ENCODE peak calls at places on chromosomes 7 and 10, in seven cellular contexts. K, I, J, A, N, Y and E are unnamed samples. For H3K9me3, the result is how much of the 10 kb centered on the place peaks cover.

GRCh38 chr7:144122876-144123275 is at the start of gene OR2A14:
- DNase-seq in K (no peak), I (no peak), J (no peak), A (no peak), N (no peak), Y (no peak), E (no peak)

GRCh38 chr7:44473295-44473694 is 17.2 kb downstream of the NUDCD3 start:
- DNase-seq in K (no peak), I (peak), J (no peak), A (no peak), N (no peak), Y (no peak), E (no peak)

GRCh38 chr7:117158941-117159705 is 163.7 kb downstream of the WNT2 start:
- DNase-seq in K (no peak), I (no peak), J (no peak), A (no peak), N (no peak), Y (no peak), E (no peak)

GRCh38 chr10:123013456-123014419 is 4.9 kb downstream of the ACADSB start:
- DNase-seq in K (no peak), I (no peak), J (no peak), A (no peak), N (no peak), Y (no peak), E (no peak)

GRCh38 chr7:24926623-24927539 is 53.1 kb downstream of the OSBPL3 start:
- DNase-seq in K (no peak), I (no peak), J (no peak), A (no peak), N (no peak), Y (no peak), E (no peak)

GRCh38 chr10:95327367-95327766 is 36.6 kb upstream of the PDLIM1 start:
- DNase-seq in K (peak), I (no peak), J (no peak), A (peak), N (no peak), Y (no peak), E (peak)

GRCh38 chr7:151061241-151062110 is 2.1 kb downstream of the SLC4A2 start:
- DNase-seq in K (no peak), I (no peak), J (no peak), A (peak), N (peak), Y (no peak), E (no peak)

GRCh38 chr10:4941540-4942330 is 21.5 kb upstream of the AKR1C1 start:
- DNase-seq in K (peak), I (peak), J (peak), A (peak), N (peak), Y (no peak), E (no peak)

GRCh38 chr7:155609185-155609584 is 35.3 kb upstream of the RBM33 start:
- DNase-seq in K (no peak), I (no peak), J (no peak), A (no peak), N (no peak), Y (no peak), E (no peak)

GRCh38 chr10:2972810-2973209 is 94.5 kb upstream of the PFKP start:
- DNase-seq in K (no peak), I (no peak), J (no peak), A (no peak), N (no peak), Y (no peak), E (no peak)

GRCh38 chr10:11255796-11256444 is 238.2 kb downstream of the CELF2 start:
- DNase-seq in K (no peak), I (no peak), J (no peak), A (no peak), N (no peak), Y (no peak), E (no peak)

GRCh38 chr10:58956926-58957325 is 219.5 kb upstream of the PHYHIPL start:
- DNase-seq in K (no peak), I (peak), J (no peak), A (no peak), N (no peak), Y (no peak), E (no peak)

GRCh38 chr7:23712368-23713284 is 2.6 kb downstream of the STK31 start:
- DNase-seq in K (no peak), I (peak), J (peak), A (no peak), N (peak), Y (no peak), E (no peak)

GRCh38 chr7:66576646-66577045 is 52.0 kb upstream of the KCTD7 start:
- DNase-seq in K (no peak), I (no peak), J (no peak), A (no peak), N (no peak), Y (no peak), E (no peak)

GRCh38 chr10:72334832-72335393 is 19.8 kb downstream of the DNAJB12 start:
- DNase-seq in K (peak), I (peak), J (no peak), A (peak), N (no peak), Y (peak), E (peak)

GRCh38 chr10:60661627-60662026 is 116.7 kb upstream of the CDK1 start:
- DNase-seq in K (no peak), I (no peak), J (no peak), A (no peak), N (no peak), Y (no peak), E (no peak)

GRCh38 chr10:44477021-44477420 is 92.1 kb upstream of the CXCL12 start:
- DNase-seq in K (no peak), I (no peak), J (no peak), A (no peak), N (no peak), Y (no peak), E (no peak)

GRCh38 chr7:31919678-31920369 is 150.4 kb downstream of the PDE1C start:
- DNase-seq in K (no peak), I (no peak), J (no peak), A (no peak), N (no peak), Y (no peak), E (no peak)

GRCh38 chr7:15016726-15017125 is 114.2 kb upstream of the DGKB start:
- DNase-seq in K (no peak), I (no peak), J (no peak), A (no peak), N (no peak), Y (no peak), E (no peak)

GRCh38 chr7:101964680-101965079 is 147.3 kb downstream of the CUX1 start:
- DNase-seq in K (no peak), I (no peak), J (no peak), A (no peak), N (no peak), Y (no peak), E (no peak)

GRCh38 chr7:27967639-27968038 is 213.0 kb downstream of the JAZF1 start:
- DNase-seq in K (no peak), I (no peak), J (no peak), A (no peak), N (no peak), Y (no peak), E (no peak)

GRCh38 chr10:68633281-68633680 is 73.1 kb downstream of the TET1 start:
- DNase-seq in K (no peak), I (no peak), J (no peak), A (no peak), N (no peak), Y (no peak), E (no peak)

GRCh38 chr7:144404911-144405310 is 1.4 kb upstream of the NOBOX start:
- DNase-seq in K (no peak), I (no peak), J (no peak), A (no peak), N (no peak), Y (no peak), E (no peak)

GRCh38 chr7:46603780-46604725 is 683.0 kb upstream of the IGFBP3 start:
- DNase-seq in K (peak), I (no peak), J (no peak), A (peak), N (no peak), Y (peak), E (peak)

GRCh38 chr10:71312840-71313789 is 5.9 kb upstream of the SLC29A3 start:
- DNase-seq in K (no peak), I (no peak), J (no peak), A (no peak), N (no peak), Y (peak), E (peak)

GRCh38 chr10:71694567-71694968 is 25.0 kb downstream of the C10orf105 start:
- DNase-seq in K (peak), I (no peak), J (no peak), A (peak), N (no peak), Y (no peak), E (no peak)

GRCh38 chr7:87199700-87200450 is 19.7 kb downstream of the TMEM243 start:
- DNase-seq in K (no peak), I (no peak), J (no peak), A (no peak), N (no peak), Y (no peak), E (no peak)

GRCh38 chr10:6274040-6274439 is 71.3 kb downstream of the PFKFB3 start:
- DNase-seq in K (no peak), I (peak), J (no peak), A (peak), N (no peak), Y (no peak), E (no peak)

GRCh38 chr7:131890191-131890590 is 333.8 kb upstream of the PODXL start:
- DNase-seq in K (no peak), I (no peak), J (no peak), A (no peak), N (no peak), Y (no peak), E (no peak)

GRCh38 chr10:104406715-104407517 is 53.3 kb downstream of the CFAP58 start:
- DNase-seq in K (no peak), I (peak), J (peak), A (no peak), N (no peak), Y (no peak), E (no peak)

GRCh38 chr7:114569160-114569559 is 154.5 kb downstream of the FOXP2 start:
- DNase-seq in K (no peak), I (no peak), J (no peak), A (no peak), N (no peak), Y (no peak), E (no peak)

GRCh38 chr10:86413046-86413728 is 46.6 kb upstream of the GRID1 start:
- DNase-seq in K (no peak), I (no peak), J (no peak), A (no peak), N (no peak), Y (no peak), E (no peak)

GRCh38 chr10:75405201-75406143 is 3.9 kb upstream of the ZNF503 start:
- DNase-seq in K (peak), I (peak), J (no peak), A (peak), N (no peak), Y (no peak), E (no peak)

GRCh38 chr7:36736827-36737211 is 12.5 kb upstream of the AOAH start:
- DNase-seq in K (no peak), I (no peak), J (no peak), A (no peak), N (no peak), Y (no peak), E (no peak)

GRCh38 chr10:69418052-69418752 is 1.5 kb upstream of the TACR2 start:
- DNase-seq in K (no peak), I (peak), J (no peak), A (no peak), N (no peak), Y (no peak), E (peak)

GRCh38 chr7:26705567-26705966 is 158.8 kb downstream of the SKAP2 start:
- DNase-seq in K (no peak), I (peak), J (peak), A (no peak), N (no peak), Y (no peak), E (no peak)

GRCh38 chr10:110471566-110472139 is 26.1 kb upstream of the DUSP5 start:
- DNase-seq in K (no peak), I (no peak), J (no peak), A (no peak), N (no peak), Y (no peak), E (no peak)

DNA sequence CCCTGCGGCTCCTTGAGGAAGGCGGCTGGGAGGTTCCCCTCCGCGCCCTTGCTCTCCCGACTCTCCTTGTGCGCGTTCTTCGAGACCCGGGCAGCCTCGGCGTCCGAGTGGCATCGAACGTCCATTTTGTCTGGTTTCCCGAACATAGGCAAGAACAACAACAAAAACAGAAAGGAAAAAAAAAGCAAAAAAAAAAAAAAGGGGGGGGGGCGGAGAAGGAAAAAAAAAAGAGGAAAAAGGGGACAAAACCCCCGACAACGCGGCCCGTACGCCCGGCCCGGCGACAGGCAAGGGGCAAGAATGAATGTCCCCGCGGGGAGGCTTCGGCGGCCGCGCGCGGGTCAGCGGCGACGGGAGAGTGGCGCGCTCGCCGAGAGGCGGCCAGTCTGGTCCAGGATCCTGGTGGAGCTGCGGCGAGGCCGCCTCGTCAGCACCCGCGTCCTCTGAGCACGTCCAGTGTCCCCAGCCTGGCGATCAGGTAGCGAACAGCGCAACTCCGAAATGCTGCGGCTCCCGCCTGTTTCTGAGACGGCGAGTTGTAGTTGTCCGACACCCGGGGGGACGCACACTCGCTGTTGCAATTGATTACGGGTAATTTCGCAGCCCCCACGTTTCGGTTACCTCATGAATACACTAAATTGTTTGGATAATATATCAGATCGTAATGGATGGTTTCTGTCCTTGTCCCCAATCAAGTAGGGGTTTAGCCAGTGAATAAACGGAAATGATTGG is at the start of gene VAX1:
- DNase-seq in K (no peak), I (no peak), J (peak), A (no peak), N (no peak), Y (no peak), E (no peak)
- H3K4me3 ChIP-seq in K (peak), I (peak), J (peak), A (no peak), N (no peak), Y (peak), E (peak)

GRCh38 chr7:99331002-99331401 is 5.3 kb downstream of the ARPC1A start:
- DNase-seq in K (no peak), I (no peak), J (no peak), A (no peak), N (no peak), Y (no peak), E (no peak)
- TF ChIP-seq EP300 in K (no peak), I (no peak), J (no peak), A (no peak), N (no peak), Y (no peak), E (no peak)

GRCh38 chr7:157787275-157787701 is 450.5 kb downstream of the DNAJB6 start:
- DNase-seq in K (no peak), I (no peak), J (no peak), A (no peak), N (no peak), Y (no peak), E (no peak)

GRCh38 chr7:157784114-157784835 is 447.5 kb downstream of the DNAJB6 start:
- DNase-seq in K (no peak), I (no peak), J (no peak), A (no peak), N (no peak), Y (no peak), E (no peak)

GRCh38 chr7:157786375-157787274 is 449.8 kb downstream of the DNAJB6 start:
- DNase-seq in K (no peak), I (no peak), J (no peak), A (no peak), N (no peak), Y (no peak), E (no peak)

GRCh38 chr7:157785021-157785441 is 448.2 kb downstream of the DNAJB6 start:
- DNase-seq in K (no peak), I (no peak), J (no peak), A (no peak), N (no peak), Y (no peak), E (no peak)

GRCh38 chr7:157785486-157786186 is 448.8 kb downstream of the DNAJB6 start:
- DNase-seq in K (no peak), I (no peak), J (no peak), A (no peak), N (no peak), Y (no peak), E (no peak)
- H3K9me3 ChIP-seq in K (under half), I (under half), J (under half), A (under half), N (under half), Y (under half), E (under half)

GRCh38 chr7:99645590-99645989 is 28.8 kb downstream of the ZSCAN25 start:
- DNase-seq in K (no peak), I (no peak), J (no peak), A (no peak), N (no peak), Y (no peak), E (no peak)

GRCh38 chr7:99648843-99649242 is 31.0 kb downstream of the CYP3A5 start:
- DNase-seq in K (no peak), I (no peak), J (no peak), A (no peak), N (no peak), Y (no peak), E (no peak)

GRCh38 chr7:99653754-99654153 is 26.0 kb downstream of the CYP3A5 start:
- DNase-seq in K (no peak), I (no peak), J (no peak), A (no peak), N (no peak), Y (no peak), E (no peak)

GRCh38 chr7:99652671-99653070 is 27.1 kb downstream of the CYP3A5 start:
- DNase-seq in K (no peak), I (no peak), J (no peak), A (no peak), N (no peak), Y (no peak), E (no peak)

GRCh38 chr7:99651290-99651689 is 28.5 kb downstream of the CYP3A5 start:
- DNase-seq in K (no peak), I (no peak), J (no peak), A (no peak), N (no peak), Y (no peak), E (no peak)
- H3K4me3 ChIP-seq in K (no peak), I (no peak), J (no peak), A (no peak), N (no peak), Y (no peak), E (no peak)